ENCODE peak calls at places on chromosomes 4 and X, in seven cellular contexts. O, H, I, X, M, N and R are unnamed samples.

GRCh38 chr4:47551682-47552081 is 66.6 kb downstream of the ATP10D start:
- DNase-seq in M (no peak), I (no peak), N (no peak), H (no peak), X (no peak), O (no peak), R (no peak)

GRCh38 chrX:79365591-79365990 is 1.5 kb downstream of the ITM2A start:
- DNase-seq in X (no peak), M (no peak), H (no peak), N (no peak), O (no peak), I (no peak), R (no peak)

GRCh38 chrX:38754102-38754790 is 47.0 kb upstream of the MID1IP1 start:
- DNase-seq in X (peak), M (no peak), H (no peak), N (peak), O (no peak), I (no peak), R (no peak)

GRCh38 chr4:186771624-186772023 is 48.0 kb upstream of the FAT1 start:
- DNase-seq in I (no peak), O (no peak), N (no peak), X (no peak), M (no peak), H (no peak), R (no peak)

GRCh38 chr4:159102623-159103405 is at the start of gene RAPGEF2:
- DNase-seq in H (peak), N (peak), X (peak), M (peak), I (peak), O (peak), R (peak)

GRCh38 chr4:127995776-127996175 is 30.6 kb downstream of the ABHD18 start:
- DNase-seq in M (no peak), O (no peak), H (no peak), I (no peak), N (peak), X (no peak), R (no peak)

GRCh38 chrX:153767674-153768055 is 3.6 kb downstream of the PLXNB3 start:
- DNase-seq in O (no peak), H (no peak), I (no peak), N (no peak), M (no peak), X (peak), R (no peak)

GRCh38 chr4:16804581-16804980 is 93.9 kb downstream of the LDB2 start:
- DNase-seq in O (no peak), M (no peak), I (no peak), N (no peak), X (no peak), H (no peak), R (no peak)

GRCh38 chr4:132642196-132642817 is 506.8 kb upstream of the PCDH10 start:
- DNase-seq in O (no peak), N (peak), H (no peak), I (no peak), M (no peak), X (peak), R (no peak)

GRCh38 chrX:63434665-63435064 is 83.5 kb upstream of the SPIN4 start:
- DNase-seq in H (peak), N (peak), M (no peak), I (no peak), X (no peak), O (no peak), R (no peak)

GRCh38 chrX:20829665-20830481 is 544.3 kb upstream of the CNKSR2 start:
- DNase-seq in N (peak), M (no peak), H (no peak), X (no peak), O (no peak), I (no peak), R (no peak)

GRCh38 chr4:129043523-129043922 is 49.8 kb downstream of the SCLT1 start:
- DNase-seq in X (no peak), O (no peak), N (peak), H (no peak), I (no peak), M (no peak), R (no peak)

GRCh38 chrX:12611471-12611870 is 179.7 kb upstream of the PRPS2 start:
- DNase-seq in X (no peak), M (no peak), N (no peak), H (no peak), I (no peak), O (no peak), R (no peak)

GRCh38 chr4:8617486-8618040 is 25.0 kb downstream of the CPZ start:
- DNase-seq in H (peak), X (no peak), O (no peak), M (no peak), I (no peak), N (no peak), R (no peak)

GRCh38 chr4:39348371-39349265 is 17.5 kb downstream of the RFC1 start:
- DNase-seq in N (no peak), M (no peak), O (no peak), X (no peak), H (no peak), I (no peak), R (no peak)

GRCh38 chr4:8126523-8126922 is 32.1 kb downstream of the ABLIM2 start:
- DNase-seq in O (no peak), X (no peak), H (no peak), I (no peak), M (no peak), N (no peak), R (no peak)

GRCh38 chrX:1809581-1809980 is 194.7 kb downstream of the ASMT start:
- DNase-seq in H (peak), I (no peak), M (no peak), O (peak), X (no peak), N (no peak), R (no peak)

GRCh38 chrX:44306336-44306735 is 37.1 kb downstream of the EFHC2 start:
- DNase-seq in H (peak), I (no peak), O (no peak), M (no peak), X (no peak), N (peak), R (no peak)

GRCh38 chrX:130100180-130100579 is 10.1 kb downstream of the ELF4 start:
- DNase-seq in M (no peak), O (no peak), N (peak), X (no peak), I (peak), H (no peak), R (no peak)

GRCh38 chrX:115233497-115234219 is at the start of gene LRCH2:
- DNase-seq in O (peak), H (no peak), M (peak), I (peak), N (no peak), X (peak), R (no peak)

GRCh38 chr4:3107271-3108185 is 33.0 kb downstream of the HTT start:
- DNase-seq in M (no peak), N (no peak), H (no peak), X (no peak), O (no peak), I (peak), R (no peak)

GRCh38 chrX:69503835-69504625 is at the start of gene NALF2:
- DNase-seq in X (peak), O (no peak), H (peak), I (no peak), M (no peak), N (peak), R (no peak)

GRCh38 chr4:5473125-5473524 is 235.2 kb downstream of the EVC2 start:
- DNase-seq in O (peak), X (no peak), I (no peak), N (no peak), M (no peak), H (no peak), R (no peak)

GRCh38 chr4:146165840-146166239 is 9.7 kb upstream of the LSM6 start:
- DNase-seq in I (no peak), H (no peak), N (peak), M (no peak), O (no peak), X (no peak), R (no peak)

GRCh38 chr4:77931452-77932135 is 69.0 kb downstream of the MRPL1 start:
- DNase-seq in H (no peak), N (peak), M (no peak), O (no peak), I (no peak), X (no peak), R (no peak)

GRCh38 chrX:110042521-110042920 is 39.6 kb downstream of the TMEM164 start:
- DNase-seq in M (no peak), I (no peak), N (no peak), X (no peak), H (no peak), O (no peak), R (no peak)

GRCh38 chrX:115642895-115643530 is 82.0 kb downstream of the PLS3 start:
- DNase-seq in M (no peak), I (peak), O (no peak), N (peak), X (peak), H (no peak), R (no peak)

GRCh38 chrX:47817421-47817820 is 19.3 kb upstream of the ZNF81 start:
- DNase-seq in N (no peak), H (no peak), M (no peak), I (no peak), O (no peak), X (no peak), R (no peak)

GRCh38 chrX:4547218-4547836 is 833.9 kb upstream of the PRKX start:
- DNase-seq in O (peak), I (peak), X (peak), H (no peak), M (peak), N (peak), R (no peak)

GRCh38 chrX:46750829-46751228 is 8.1 kb downstream of the SLC9A7 start:
- DNase-seq in N (no peak), X (no peak), I (no peak), M (no peak), H (no peak), O (no peak), R (no peak)

GRCh38 chr4:141565379-141566089 is 70.8 kb upstream of the IL15 start:
- DNase-seq in H (no peak), O (no peak), I (no peak), M (no peak), X (no peak), N (no peak), R (no peak)

GRCh38 chrX:41192880-41193279 is 107.6 kb downstream of the USP9X start:
- DNase-seq in M (no peak), H (no peak), O (no peak), I (no peak), X (no peak), N (no peak), R (no peak)

GRCh38 chr4:1559896-1560650 is 124.0 kb downstream of the FAM53A start:
- DNase-seq in H (no peak), X (no peak), N (no peak), O (no peak), I (no peak), M (no peak), R (no peak)

GRCh38 chr4:2270341-2271165 is 8.6 kb upstream of the MXD4 start:
- DNase-seq in M (no peak), X (peak), N (no peak), H (no peak), O (peak), I (no peak), R (no peak)

GRCh38 chr4:11297201-11297600 is 131.5 kb downstream of the HS3ST1 start:
- DNase-seq in O (no peak), I (no peak), N (peak), M (no peak), H (no peak), X (no peak), R (no peak)

GRCh38 chr4:113901994-113902787 is 77.3 kb downstream of the ARSJ start:
- DNase-seq in H (no peak), M (no peak), X (no peak), N (no peak), O (peak), I (no peak), R (no peak)
- TF ChIP-seq CTCF in H (peak), M (no peak), X (no peak), N (no peak), O (no peak), I (no peak), R (no peak)

DNA sequence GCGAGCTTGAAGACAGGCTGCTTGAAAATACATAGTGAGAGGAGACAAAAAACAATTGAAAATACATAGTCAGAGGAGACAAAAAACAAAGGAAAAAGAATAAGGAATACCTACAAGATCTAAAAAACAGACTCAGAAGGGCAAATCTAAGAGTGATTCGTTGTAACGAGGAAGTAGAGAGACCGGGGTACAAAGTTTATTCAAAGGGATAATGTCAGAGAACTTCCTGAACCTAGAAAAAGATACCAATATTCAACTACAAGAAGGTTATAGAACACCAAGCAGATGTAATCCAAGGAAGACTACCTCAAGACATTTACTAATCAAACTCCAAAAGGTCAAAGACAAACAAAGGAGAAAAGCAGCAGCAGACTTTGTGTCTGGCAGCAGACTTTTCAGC is 165.6 kb downstream of the NEK1 start:
- DNase-seq in N (no peak), I (no peak), M (no peak), X (no peak), H (no peak), O (no peak), R (no peak)
- TF ChIP-seq CTCF in N (no peak), I (no peak), M (no peak), X (no peak), H (no peak), O (no peak), R (no peak)

GRCh38 chr4:57193996-57194675 is 84.0 kb upstream of the IGFBP7 start:
- DNase-seq in H (no peak), N (no peak), X (no peak), I (no peak), M (no peak), O (no peak), R (no peak)
- TF ChIP-seq CTCF in H (no peak), N (no peak), X (no peak), I (no peak), M (no peak), O (no peak), R (no peak)

GRCh38 chr4:82643994-82644730 is 82.4 kb upstream of the TMEM150C start:
- DNase-seq in O (no peak), H (no peak), X (no peak), I (no peak), N (peak), M (no peak), R (no peak)
- TF ChIP-seq CTCF in O (no peak), H (no peak), X (no peak), I (no peak), N (no peak), M (no peak), R (no peak)

GRCh38 chr4:26821677-26822503 is 38.8 kb upstream of the STIM2 start:
- DNase-seq in M (no peak), X (no peak), N (no peak), O (no peak), I (no peak), H (no peak), R (no peak)
- TF ChIP-seq CTCF in M (no peak), X (no peak), N (no peak), O (no peak), I (no peak), H (no peak), R (no peak)

GRCh38 chr4:184825394-184826314 is at the start of gene ACSL1:
- DNase-seq in X (peak), H (no peak), I (peak), M (peak), N (peak), O (peak), R (peak)
- TF ChIP-seq CTCF in X (no peak), H (no peak), I (peak), M (no peak), N (no peak), O (no peak), R (no peak)